ENCODE peak calls at places on chromosomes 4 and X, in six cellular contexts. K, E, Q, G, Z and J are unnamed samples. For H3K27me3 and H3K36me3, the result is how much of the 10 kb centered on the place peaks cover.

GRCh38 chr4:175330652-175331051 is 412.5 kb downstream of the ADAM29 start:
- DNase-seq in K (no peak), Q (no peak), G (no peak), E (no peak), Z (no peak), J (no peak)

GRCh38 chr4:118586357-118586790 is 98.8 kb upstream of the METTL14 start:
- DNase-seq in Q (no peak), Z (no peak), E (peak), K (no peak), G (no peak), J (no peak)

GRCh38 chr4:71009796-71010588 is 16.5 kb downstream of the DCK start:
- DNase-seq in E (peak), Z (peak), G (peak), K (peak), Q (peak), J (peak)

GRCh38 chr4:76420901-76421581 is at the start of gene CCDC158:
- DNase-seq in K (no peak), E (peak), G (no peak), Q (no peak), Z (peak), J (no peak)

GRCh38 chrX:154486396-154487207 is at the start of gene UBL4A:
- DNase-seq in E (peak), K (peak), Z (peak), Q (no peak), G (peak), J (no peak)

GRCh38 chr4:180799798-180800197 is 1443.4 kb upstream of the TENM3 start:
- DNase-seq in K (no peak), E (no peak), G (no peak), Q (no peak), Z (no peak), J (no peak)

GRCh38 chr4:141659539-141659938 is 23.2 kb downstream of the IL15 start:
- DNase-seq in Q (no peak), K (no peak), Z (no peak), G (no peak), E (no peak), J (no peak)

GRCh38 chr4:147799986-147800555 is 68.2 kb downstream of the ARHGAP10 start:
- DNase-seq in K (no peak), E (no peak), Q (no peak), G (no peak), Z (no peak), J (no peak)

GRCh38 chr4:7689773-7690693 is 249.6 kb downstream of the AFAP1 start:
- DNase-seq in Q (no peak), Z (no peak), K (no peak), E (no peak), G (no peak), J (no peak)

GRCh38 chrX:70755850-70756249 is 152.7 kb downstream of the TEX11 start:
- DNase-seq in G (no peak), Z (no peak), E (peak), Q (no peak), K (no peak), J (no peak)

GRCh38 chrX:155718964-155719586 is 106.3 kb upstream of the TMLHE start:
- DNase-seq in Z (no peak), K (no peak), G (no peak), E (no peak), Q (no peak), J (no peak)

GRCh38 chr4:23022032-23022431 is 329.3 kb downstream of the GBA3 start:
- DNase-seq in E (no peak), Q (no peak), K (no peak), Z (no peak), G (no peak), J (no peak)

GRCh38 chrX:152637649-152638442 is at the start of gene GABRQ:
- DNase-seq in K (peak), E (peak), G (peak), Q (no peak), Z (peak), J (no peak)

GRCh38 chrX:12170755-12171154 is 32.5 kb downstream of the FRMPD4 start:
- DNase-seq in Z (no peak), K (no peak), Q (no peak), E (no peak), G (no peak), J (no peak)

GRCh38 chr4:94551616-94552564 is 100.1 kb downstream of the PDLIM5 start:
- DNase-seq in Q (no peak), K (no peak), Z (no peak), E (no peak), G (no peak), J (no peak)

GRCh38 chrX:45774961-45775360 is 574.3 kb upstream of the DIPK2B start:
- DNase-seq in Q (no peak), Z (no peak), G (no peak), E (no peak), K (no peak), J (no peak)
- TF ChIP-seq REST in Q (no peak), Z (no peak), G (no peak), E (no peak), K (no peak), J (no peak)

GRCh38 chrX:107493141-107493540 is 43.7 kb downstream of the FRMPD3 start:
- DNase-seq in K (no peak), G (no peak), Q (no peak), Z (no peak), E (no peak), J (no peak)
- H3K27me3 ChIP-seq in K (under half), G (under half), Q (under half), Z (under half), E (under half), J (under half)

GRCh38 chr4:1737666-1738065 is 16.3 kb downstream of the TACC3 start:
- DNase-seq in K (no peak), Z (no peak), Q (no peak), G (no peak), E (no peak), J (no peak)
- H3K36me3 ChIP-seq in K (half or more), Z (half or more), Q (half or more), G (half or more), E (half or more), J (under half)

GRCh38 chr4:98565646-98566403 is 92.6 kb downstream of the TSPAN5 start:
- DNase-seq in E (no peak), G (no peak), Q (no peak), Z (no peak), K (no peak), J (no peak)
- TF ChIP-seq REST in E (no peak), G (no peak), Q (no peak), Z (no peak), K (no peak), J (no peak)

GRCh38 chrX:13876652-13877051 is 59.8 kb upstream of the GPM6B start:
- DNase-seq in Z (no peak), E (no peak), G (no peak), Q (no peak), K (no peak), J (no peak)

GRCh38 chrX:13875572-13875971 is 58.7 kb upstream of the GPM6B start:
- DNase-seq in G (no peak), K (no peak), E (no peak), Q (no peak), Z (no peak), J (no peak)
- H3K27me3 ChIP-seq in G (under half), K (under half), E (under half), Q (under half), Z (under half), J (under half)

GRCh38 chrX:1407035-1407434 is 15.1 kb upstream of the SLC25A6 start:
- DNase-seq in E (no peak), Z (no peak), K (no peak), Q (no peak), G (no peak), J (no peak)
- H3K36me3 ChIP-seq in E (under half), Z (under half), K (under half), Q (half or more), G (under half), J (under half)